ENCODE peak calls at places on chromosomes 1 and 21, in five cellular contexts. B, X, W, E and S are unnamed samples. For H3K27me3 and H3K4me1, the result is how much of the 10 kb centered on the place peaks cover.

GRCh38 chr1:107048255-107048654 is 8.2 kb upstream of the PRMT6 start:
- DNase-seq in W (no peak), B (no peak), X (no peak), E (no peak), S (no peak)

GRCh38 chr1:3380465-3380864 is 74.0 kb upstream of the ARHGEF16 start:
- DNase-seq in W (no peak), E (no peak), X (no peak), B (no peak), S (no peak)

GRCh38 chr21:40129809-40130208 is 262.6 kb downstream of the PCP4 start:
- DNase-seq in E (no peak), B (no peak), X (no peak), W (no peak), S (no peak)

GRCh38 chr21:37965088-37965805 is 49.0 kb upstream of the KCNJ6 start:
- DNase-seq in E (no peak), W (no peak), B (no peak), X (no peak), S (no peak)

GRCh38 chr1:202247837-202248795 is 54.5 kb downstream of the LGR6 start:
- DNase-seq in X (no peak), W (no peak), B (peak), E (no peak), S (no peak)

GRCh38 chr1:85358702-85359438 is 82.4 kb upstream of the BCL10 start:
- DNase-seq in E (no peak), W (no peak), B (no peak), X (no peak), S (no peak)

GRCh38 chr1:7120863-7121621 is 335.8 kb downstream of the CAMTA1 start:
- DNase-seq in E (no peak), B (peak), W (no peak), X (no peak), S (no peak)

GRCh38 chr1:225908013-225908640 is 15.9 kb downstream of the PYCR2 start:
- DNase-seq in B (peak), W (no peak), E (no peak), X (no peak), S (no peak)

GRCh38 chr1:9167638-9168037 is 38.7 kb upstream of the GPR157 start:
- DNase-seq in E (no peak), W (no peak), X (no peak), B (no peak), S (no peak)

GRCh38 chr1:78577257-78578100 is 42.8 kb upstream of the IFI44L start:
- DNase-seq in B (no peak), X (no peak), E (no peak), W (no peak), S (no peak)

GRCh38 chr1:184272178-184272866 is 114.5 kb upstream of the C1orf21 start:
- DNase-seq in E (no peak), W (no peak), X (no peak), B (no peak), S (no peak)

GRCh38 chr1:4224687-4225086 is 324.6 kb upstream of the C1orf174 start:
- DNase-seq in W (no peak), X (no peak), E (no peak), B (no peak), S (no peak)

GRCh38 chr1:185840880-185841279 is 106.7 kb downstream of the HMCN1 start:
- DNase-seq in B (no peak), W (no peak), E (no peak), X (no peak), S (no peak)

GRCh38 chr1:38699330-38700076 is 160.1 kb downstream of the RRAGC start:
- DNase-seq in W (no peak), X (no peak), E (no peak), B (peak), S (no peak)

GRCh38 chr1:200738348-200738732 is 353 bp upstream of the CAMSAP2 start:
- DNase-seq in B (no peak), W (no peak), E (no peak), X (no peak), S (no peak)

GRCh38 chr1:99527078-99527477 is 118.8 kb upstream of the PALMD start:
- DNase-seq in E (peak), B (no peak), X (no peak), W (peak), S (no peak)

GRCh38 chr1:6899621-6900020 is 114.4 kb downstream of the CAMTA1 start:
- DNase-seq in X (no peak), B (no peak), E (no peak), W (no peak), S (no peak)

GRCh38 chr1:66214901-66215300 is 319.1 kb upstream of the SGIP1 start:
- DNase-seq in W (no peak), B (no peak), E (no peak), X (peak), S (no peak)

GRCh38 chr21:46057111-46057709 is 40.7 kb upstream of the COL6A2 start:
- DNase-seq in E (no peak), W (no peak), B (peak), X (no peak), S (no peak)

GRCh38 chr1:68313736-68314594 is 81.6 kb upstream of the WLS start:
- DNase-seq in E (no peak), B (no peak), X (no peak), W (peak), S (no peak)

GRCh38 chr1:150813028-150813707 is 5.1 kb upstream of the CTSK start:
- DNase-seq in E (peak), W (peak), X (no peak), B (peak), S (no peak)

GRCh38 chr1:54180666-54181360 is 19.0 kb downstream of the CYB5RL start:
- DNase-seq in W (no peak), E (no peak), X (no peak), B (no peak), S (no peak)

GRCh38 chr21:34990842-34991241 is 58.3 kb downstream of the RUNX1 start:
- DNase-seq in E (no peak), W (no peak), B (no peak), X (no peak), S (no peak)

GRCh38 chr1:39080269-39080826 is 54.2 kb downstream of the NDUFS5 start:
- DNase-seq in X (no peak), W (no peak), B (no peak), E (no peak), S (no peak)

GRCh38 chr1:118294817-118295486 is 109.9 kb upstream of the SPAG17 start:
- DNase-seq in B (no peak), E (peak), X (no peak), W (no peak), S (no peak)

GRCh38 chr1:93014156-93014555 is 52.9 kb upstream of the DIPK1A start:
- DNase-seq in E (no peak), B (no peak), W (no peak), X (no peak), S (no peak)

GRCh38 chr1:54367613-54368012 is 38.6 kb downstream of the SSBP3 start:
- DNase-seq in E (no peak), X (no peak), W (no peak), B (no peak), S (no peak)

GRCh38 chr1:72649211-72649888 is 367.0 kb upstream of the NEGR1 start:
- DNase-seq in W (no peak), B (no peak), E (no peak), X (no peak), S (no peak)

GRCh38 chr1:232372431-232373225 is 257.3 kb downstream of the SIPA1L2 start:
- DNase-seq in B (no peak), E (no peak), W (no peak), X (no peak), S (no peak)

GRCh38 chr1:197395209-197395608 is 127.2 kb downstream of the CRB1 start:
- DNase-seq in W (no peak), X (no peak), B (no peak), E (no peak), S (no peak)
- H3K27me3 ChIP-seq in W (under half), X (under half), B (under half), E (under half), S (under half)

GRCh38 chr1:27475707-27476106 is 14.3 kb downstream of the WASF2 start:
- DNase-seq in X (no peak), B (no peak), E (no peak), W (no peak), S (no peak)

GRCh38 chr1:27469334-27469733 is 20.6 kb downstream of the WASF2 start:
- DNase-seq in X (no peak), E (no peak), W (no peak), B (no peak), S (no peak)

GRCh38 chr1:27473755-27474154 is 16.2 kb downstream of the WASF2 start:
- DNase-seq in W (no peak), X (no peak), E (no peak), B (no peak), S (no peak)

GRCh38 chr1:27476222-27476621 is 13.7 kb downstream of the WASF2 start:
- DNase-seq in X (no peak), E (no peak), B (no peak), W (no peak), S (no peak)

DNA sequence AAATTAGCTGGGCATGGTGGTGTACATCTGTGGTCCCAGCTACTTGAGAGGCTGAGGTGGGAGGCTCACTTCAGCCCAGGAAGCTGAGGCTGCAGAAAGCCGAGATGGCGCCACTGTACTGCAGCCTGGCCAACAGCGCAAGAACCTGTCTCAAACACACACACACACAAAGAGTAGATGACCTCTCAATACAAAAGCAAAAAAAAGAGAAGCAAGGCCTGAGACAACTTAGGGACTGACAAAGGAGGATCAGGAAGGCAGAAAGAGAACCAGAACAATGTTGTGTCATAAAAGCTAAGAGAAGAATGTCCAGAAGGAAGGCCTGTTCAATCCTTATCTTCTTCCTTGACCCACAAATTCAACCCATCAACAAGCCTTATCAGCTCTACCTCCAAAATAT is 18.5 kb downstream of the WASF2 start:
- DNase-seq in E (no peak), W (no peak), B (no peak), X (no peak), S (no peak)
- H3K4me1 ChIP-seq in E (under half), W (under half), B (under half), X (half or more), S (under half)

DNA sequence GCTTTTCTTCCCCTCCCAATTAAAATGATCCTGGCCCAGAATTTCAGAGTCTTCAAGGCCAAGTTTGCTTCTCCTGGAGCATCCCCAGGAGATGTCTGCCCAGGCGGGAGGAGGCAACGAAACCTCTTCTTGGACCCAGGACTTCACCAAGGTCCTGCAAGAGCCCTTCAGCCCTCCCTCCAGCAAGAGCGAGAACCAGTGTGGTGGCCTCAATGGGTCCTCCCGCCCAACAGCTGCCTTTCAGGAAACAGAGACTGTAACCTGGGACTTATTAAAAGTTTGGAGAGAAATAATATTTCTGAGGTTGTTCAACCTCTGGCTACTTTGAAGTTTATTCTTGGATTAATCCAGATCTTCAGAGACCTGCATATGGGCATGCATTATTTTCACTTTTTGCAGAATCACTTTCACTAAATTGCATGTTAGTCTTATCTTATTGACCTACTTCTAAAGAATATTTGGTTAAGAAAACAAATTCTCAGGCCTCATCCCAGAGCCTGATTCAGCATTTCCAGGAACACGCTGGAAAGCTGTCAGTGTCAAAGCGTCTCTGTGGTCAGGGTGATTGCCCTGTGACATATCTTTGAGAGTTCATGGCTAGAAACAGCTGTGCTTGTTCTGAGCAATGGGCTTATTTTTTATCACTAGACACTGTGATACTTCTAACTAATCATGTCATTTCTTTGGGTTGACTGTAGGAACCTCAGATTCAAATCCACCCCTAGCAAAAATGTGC is 66.0 kb upstream of the CLDN14 start:
- DNase-seq in X (no peak), B (no peak), E (no peak), W (no peak), S (no peak)
- H3K27ac ChIP-seq in X (no peak), B (no peak), E (no peak), W (no peak), S (no peak)

GRCh38 chr1:29540801-29541357 is 304.6 kb downstream of the PTPRU start:
- DNase-seq in W (no peak), E (no peak), B (peak), X (no peak), S (no peak)
- H3K27me3 ChIP-seq in W (under half), E (under half), B (under half), X (under half), S (under half)

GRCh38 chr1:46008585-46008984 is 123.8 kb downstream of the PIK3R3 start:
- DNase-seq in E (no peak), B (peak), X (no peak), W (no peak), S (no peak)
- H3K4me1 ChIP-seq in E (under half), B (under half), X (under half), W (under half), S (under half)